ENCODE peak calls at places on chromosome 10, in nine cellular contexts. M, C, L, K, W, Z, Q, Y and G are unnamed samples.
A peak's percentile ranks its signal among the peaks of the same experiment; 100 is the strongest.

GRCh38 chr10:71397340-71398212 is 856 bp downstream of the CDH23 start:
- DNase-seq in M (no peak), C (peak; percentile 58), L (no peak), K (no peak), W (no peak), Z (no peak), Q (peak; percentile 72), Y (peak; percentile 68), G (peak; percentile 40)

GRCh38 chr10:118002581-118002980 is 44.2 kb downstream of the RAB11FIP2 start:
- DNase-seq in M (no peak), C (no peak), L (peak; percentile 59), K (no peak), W (no peak), Z (peak; percentile 22), Q (no peak), Y (no peak), G (peak; percentile 3)

GRCh38 chr10:59018977-59019376 is 157.5 kb upstream of the PHYHIPL start:
- DNase-seq in M (no peak), C (no peak), L (no peak), K (peak; percentile 16), W (no peak), Z (no peak), Q (no peak), Y (no peak), G (no peak)

GRCh38 chr10:112226439-112227248 is 43.1 kb upstream of the GPAM start:
- DNase-seq in M (no peak), C (no peak), L (no peak), K (no peak), W (no peak), Z (no peak), Q (no peak), Y (no peak), G (no peak)

GRCh38 chr10:126953886-126954285 is 48.7 kb downstream of the DOCK1 start:
- DNase-seq in M (no peak), C (no peak), L (no peak), K (no peak), W (no peak), Z (no peak), Q (no peak), Y (no peak), G (no peak)

GRCh38 chr10:72027498-72027897 is 60.9 kb downstream of the SPOCK2 start:
- DNase-seq in M (no peak), C (no peak), L (peak; percentile 64), K (no peak), W (no peak), Z (no peak), Q (no peak), Y (no peak), G (no peak)

GRCh38 chr10:117541909-117542705 is 439 bp upstream of the EMX2 start:
- DNase-seq in M (no peak), C (peak; percentile 87), L (peak; percentile 2), K (peak; percentile 21), W (peak; percentile 92), Z (peak; percentile 71), Q (peak; percentile 95), Y (no peak), G (peak; percentile 73)

GRCh38 chr10:60335708-60336107 is 54.0 kb downstream of the ANK3 start:
- DNase-seq in M (no peak), C (no peak), L (no peak), K (no peak), W (no peak), Z (no peak), Q (peak; percentile 25), Y (no peak), G (no peak)

GRCh38 chr10:98361131-98361633 is 53.8 kb downstream of the PYROXD2 start:
- DNase-seq in M (no peak), C (no peak), L (peak; percentile 100), K (no peak), W (peak; percentile 82), Z (peak; percentile 100), Q (no peak), Y (peak; percentile 83), G (peak; percentile 64)

GRCh38 chr10:6221971-6222751 is 19.4 kb downstream of the PFKFB3 start:
- DNase-seq in M (no peak), C (no peak), L (peak; percentile 29), K (no peak), W (peak; percentile 54), Z (no peak), Q (no peak), Y (no peak), G (no peak)

GRCh38 chr10:133150226-133150625 is 9.8 kb upstream of the KNDC1 start:
- DNase-seq in M (no peak), C (no peak), L (no peak), K (no peak), W (no peak), Z (no peak), Q (no peak), Y (no peak), G (no peak)

GRCh38 chr10:93390691-93391090 is 91.4 kb downstream of the MYOF start:
- DNase-seq in M (no peak), C (no peak), L (peak; percentile 26), K (no peak), W (no peak), Z (no peak), Q (no peak), Y (no peak), G (no peak)
- H3K36me3 ChIP-seq in M (no peaks in the 10 kb centered on the region), C (no peaks in the 10 kb centered on the region), L (peaks cover 30% of the 10 kb centered on the region), K (peaks cover 70% of the 10 kb centered on the region), W (no peaks in the 10 kb centered on the region), Z (peaks cover 84% of the 10 kb centered on the region), Q (no peaks in the 10 kb centered on the region), Y (peaks cover 36% of the 10 kb centered on the region), G (no peaks in the 10 kb centered on the region)

DNA sequence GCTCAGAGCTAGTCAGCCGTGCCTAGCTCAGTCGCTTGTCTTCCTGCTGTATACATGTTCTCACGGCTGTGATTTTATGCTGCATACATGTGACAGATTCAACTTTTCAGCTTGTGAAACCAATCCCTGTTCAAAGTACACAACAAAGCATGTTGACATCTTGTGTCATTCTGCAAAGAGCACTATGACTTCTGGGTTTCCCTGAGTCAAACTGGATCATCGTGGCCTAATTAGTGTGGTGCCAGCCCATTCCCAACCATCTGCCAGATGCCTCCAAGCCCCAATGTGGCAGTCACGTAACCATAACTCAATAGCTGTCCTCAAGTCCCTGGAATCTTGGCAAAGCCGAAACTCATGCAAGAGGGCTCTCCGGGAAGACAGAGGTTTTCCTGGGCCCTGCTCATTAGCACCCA is 144.8 kb downstream of the MYOF start:
- DNase-seq in M (no peak), C (no peak), L (no peak), K (no peak), W (no peak), Z (no peak), Q (no peak), Y (no peak), G (no peak)
- H3K36me3 ChIP-seq in M (no peaks in the 10 kb centered on the region), C (no peaks in the 10 kb centered on the region), L (peaks cover 66% of the 10 kb centered on the region), K (peaks cover 91% of the 10 kb centered on the region), W (peaks cover 3% of the 10 kb centered on the region), Z (peaks cover 93% of the 10 kb centered on the region), Q (no peaks in the 10 kb centered on the region), Y (peaks cover 98% of the 10 kb centered on the region), G (no peaks in the 10 kb centered on the region)

GRCh38 chr10:3781458-3782098 is 3.4 kb downstream of the KLF6 start:
- DNase-seq in M (no peak), C (no peak), L (peak; percentile 55), K (peak; percentile 47), W (peak; percentile 86), Z (peak; percentile 41), Q (no peak), Y (peak; percentile 84), G (no peak)

GRCh38 chr10:3780766-3781457 is 4.1 kb downstream of the KLF6 start:
- DNase-seq in M (no peak), C (no peak), L (peak; percentile 14), K (no peak), W (no peak), Z (no peak), Q (no peak), Y (no peak), G (no peak)

GRCh38 chr10:3778708-3779108 is 6.3 kb downstream of the KLF6 start:
- DNase-seq in M (no peak), C (no peak), L (peak; percentile 12), K (no peak), W (no peak), Z (no peak), Q (no peak), Y (no peak), G (no peak)

GRCh38 chr10:3779146-3779707 is 5.8 kb downstream of the KLF6 start:
- DNase-seq in M (no peak), C (no peak), L (peak; percentile 45), K (no peak), W (no peak), Z (peak; percentile 51), Q (no peak), Y (no peak), G (no peak)

GRCh38 chr10:3780056-3780765 is 4.8 kb downstream of the KLF6 start:
- DNase-seq in M (no peak), C (no peak), L (peak; percentile 71), K (peak; percentile 55), W (no peak), Z (peak; percentile 63), Q (no peak), Y (no peak), G (no peak)
- H3K36me3 ChIP-seq in M (peaks cover 74% of the 10 kb centered on the region), C (peaks cover 52% of the 10 kb centered on the region), L (peaks cover 56% of the 10 kb centered on the region), K (peaks cover 65% of the 10 kb centered on the region), W (peaks cover 41% of the 10 kb centered on the region), Z (peaks cover 84% of the 10 kb centered on the region), Q (peaks cover 50% of the 10 kb centered on the region), Y (peaks cover 67% of the 10 kb centered on the region), G (peaks cover 70% of the 10 kb centered on the region)

GRCh38 chr10:62062752-62063512 is 161.4 kb downstream of the ARID5B start:
- DNase-seq in M (no peak), C (no peak), L (no peak), K (peak; percentile 79), W (no peak), Z (no peak), Q (no peak), Y (no peak), G (no peak)
- H3K36me3 ChIP-seq in M (peaks cover 15% of the 10 kb centered on the region), C (no peaks in the 10 kb centered on the region), L (peaks cover 82% of the 10 kb centered on the region), K (peaks cover 93% of the 10 kb centered on the region), W (peaks cover 29% of the 10 kb centered on the region), Z (peaks cover 61% of the 10 kb centered on the region), Q (no peaks in the 10 kb centered on the region), Y (peaks cover 88% of the 10 kb centered on the region), G (peaks cover 48% of the 10 kb centered on the region)

DNA sequence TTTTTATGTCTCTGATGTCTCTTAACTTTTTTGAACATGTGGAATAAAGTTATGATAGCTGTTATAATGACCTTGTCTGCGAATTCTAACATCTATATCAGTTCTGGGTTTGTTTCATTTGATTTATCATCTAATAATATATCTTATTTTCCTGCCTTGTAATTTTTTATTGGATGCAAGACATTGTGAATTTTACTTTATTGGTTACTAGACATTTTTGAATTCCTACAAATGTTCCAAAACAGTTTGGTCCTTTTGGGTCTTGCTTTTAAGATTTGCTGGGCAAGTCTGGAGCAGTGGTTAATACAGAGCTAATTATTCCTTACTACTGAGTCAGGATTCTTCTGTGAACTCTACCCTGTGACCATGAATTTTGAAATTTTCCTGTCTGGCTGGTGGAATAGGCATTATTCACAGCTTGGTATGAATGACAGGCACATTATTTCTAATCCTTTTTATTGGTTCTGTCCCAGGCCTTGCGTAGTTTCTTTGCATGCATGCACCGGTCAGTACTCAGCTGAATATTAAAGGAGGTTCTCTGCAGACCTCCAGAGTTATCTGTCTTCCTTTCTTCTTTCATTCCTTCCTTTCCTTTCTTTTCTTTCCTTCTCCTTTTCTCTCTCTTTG is 9.0 kb downstream of the CUTC start:
- DNase-seq in M (no peak), C (no peak), L (no peak), K (no peak), W (no peak), Z (no peak), Q (no peak), Y (no peak), G (no peak)
- H3K36me3 ChIP-seq in M (peaks cover 84% of the 10 kb centered on the region), C (peaks cover 83% of the 10 kb centered on the region), L (peaks cover 29% of the 10 kb centered on the region), K (peaks cover 88% of the 10 kb centered on the region), W (peaks cover 18% of the 10 kb centered on the region), Z (peaks cover 31% of the 10 kb centered on the region), Q (peaks cover 84% of the 10 kb centered on the region), Y (peaks cover 99% of the 10 kb centered on the region), G (peaks cover 91% of the 10 kb centered on the region)